ENCODE peak calls at places on chromosomes 6 and 20, in four cellular contexts. S, U, M and D are unnamed samples.

GRCh38 chr6:56297022-56297995 is 49.9 kb upstream of the COL21A1 start:
- DNase-seq in S (no peak), U (no peak), M (no peak), D (no peak)

GRCh38 chr6:160679402-160679769 is 15.3 kb upstream of the LPA start:
- DNase-seq in S (peak; percentile 11), U (no peak), M (no peak), D (peak; percentile 16)

GRCh38 chr6:119612176-119612870 is 262.8 kb upstream of the MAN1A1 start:
- DNase-seq in S (no peak), U (no peak), M (no peak), D (no peak)

GRCh38 chr20:57022306-57022705 is 244.1 kb downstream of the BMP7 start:
- DNase-seq in S (no peak), U (no peak), M (no peak), D (no peak)

GRCh38 chr6:162900503-162900902 is 172.7 kb downstream of the PACRG start:
- DNase-seq in S (no peak), U (no peak), M (no peak), D (no peak)

GRCh38 chr6:134223761-134224445 is 94.0 kb downstream of the SGK1 start:
- DNase-seq in S (no peak), U (no peak), M (no peak), D (no peak)

GRCh38 chr6:20605581-20605980 is 71.3 kb downstream of the CDKAL1 start:
- DNase-seq in S (no peak), U (no peak), M (no peak), D (no peak)

GRCh38 chr6:142843344-142843743 is 101.6 kb downstream of the HIVEP2 start:
- DNase-seq in S (no peak), U (no peak), M (no peak), D (no peak)

GRCh38 chr6:132068766-132069165 is 117.6 kb upstream of the CCN2 start:
- DNase-seq in S (no peak), U (no peak), M (no peak), D (no peak)

GRCh38 chr6:72553531-72554202 is 68.2 kb upstream of the KCNQ5 start:
- DNase-seq in S (no peak), U (no peak), M (peak; percentile 78), D (no peak)

GRCh38 chr6:79657238-79657637 is 26.1 kb downstream of the SH3BGRL2 start:
- DNase-seq in S (no peak), U (no peak), M (no peak), D (no peak)

GRCh38 chr20:22341508-22341907 is 242.9 kb downstream of the FOXA2 start:
- DNase-seq in S (no peak), U (no peak), M (peak; percentile 40), D (no peak)

GRCh38 chr6:29831776-29832175 is 4.2 kb downstream of the HLA-G start:
- DNase-seq in S (no peak), U (no peak), M (no peak), D (no peak)
- H3K27me3 ChIP-seq in S (peaks cover 4% of the 10 kb centered on the region), U (no peaks in the 10 kb centered on the region), M (peaks cover 16% of the 10 kb centered on the region), D (peaks cover 14% of the 10 kb centered on the region)

DNA sequence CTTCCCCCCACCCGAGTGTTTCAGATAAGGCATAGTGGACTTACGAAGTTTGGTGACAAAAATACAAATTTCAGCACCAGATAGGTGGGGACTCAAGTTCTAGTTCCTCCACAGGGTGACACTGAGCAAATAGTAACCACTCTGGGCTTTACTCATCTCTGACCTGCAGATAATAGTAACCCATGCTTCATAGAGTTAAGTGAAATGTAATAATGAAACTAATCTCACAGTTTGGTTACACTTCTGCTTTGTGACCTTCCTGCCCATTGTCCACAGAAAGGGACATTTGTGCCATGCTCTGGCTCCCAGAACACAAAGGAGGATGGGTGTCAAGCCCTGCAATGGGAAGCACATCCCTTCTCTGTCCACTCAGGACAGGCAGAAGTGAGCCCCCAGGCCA is 8.5 kb downstream of the MAFB start:
- DNase-seq in S (no peak), U (no peak), M (no peak), D (no peak)
- H3K27me3 ChIP-seq in S (no peaks in the 10 kb centered on the region), U (no peaks in the 10 kb centered on the region), M (no peaks in the 10 kb centered on the region), D (no peaks in the 10 kb centered on the region)

GRCh38 chr6:30446259-30446658 is 43.0 kb upstream of the HLA-E start:
- DNase-seq in S (no peak), U (no peak), M (no peak), D (no peak)

GRCh38 chr6:30444451-30444742 is 44.9 kb upstream of the HLA-E start:
- DNase-seq in S (no peak), U (no peak), M (no peak), D (no peak)

GRCh38 chr6:30450548-30450907 is 38.8 kb upstream of the HLA-E start:
- DNase-seq in S (no peak), U (no peak), M (no peak), D (no peak)

GRCh38 chr6:30443657-30444450 is 45.5 kb upstream of the HLA-E start:
- DNase-seq in S (no peak), U (no peak), M (no peak), D (no peak)

GRCh38 chr6:30447237-30447636 is 42.1 kb upstream of the HLA-E start:
- DNase-seq in S (no peak), U (no peak), M (no peak), D (no peak)
- H3K27me3 ChIP-seq in S (peaks cover 13% of the 10 kb centered on the region), U (no peaks in the 10 kb centered on the region), M (peaks cover 82% of the 10 kb centered on the region), D (peaks cover 38% of the 10 kb centered on the region)

DNA sequence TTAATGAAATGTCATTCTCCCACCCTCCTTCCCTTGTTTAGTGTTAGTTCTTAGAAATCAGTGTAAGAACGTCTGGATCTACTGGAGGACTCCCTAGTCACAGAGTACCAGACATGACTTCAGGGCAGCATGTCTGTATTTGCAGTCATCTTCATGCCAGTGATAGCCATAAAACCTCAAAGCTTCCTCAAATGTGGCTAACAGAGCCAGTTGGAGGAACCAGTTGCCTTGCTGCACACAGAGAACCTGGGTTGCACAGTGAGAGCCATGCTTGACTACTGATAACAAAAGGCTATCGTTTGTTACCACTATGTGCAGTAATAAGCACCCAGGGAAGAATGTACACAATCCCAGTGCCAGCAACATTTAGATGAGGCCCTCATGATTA is 20.1 kb downstream of the NT5E start:
- DNase-seq in S (no peak), U (no peak), M (no peak), D (no peak)
- H3K27me3 ChIP-seq in S (no peaks in the 10 kb centered on the region), U (no peaks in the 10 kb centered on the region), M (no peaks in the 10 kb centered on the region), D (no peaks in the 10 kb centered on the region)